ENCODE peak calls at places on chromosome 11, in six cellular contexts. One of them, this sample, is unnamed. For H3K27me3, the result is how much of the 10 kb centered on the place peaks cover.

GRCh38 chr11:117979481-117980211 is 6.5 kb upstream of the IL10RA start:
- DNase-seq in ascending aorta: no peak
- DNase-seq in CD4-positive, alpha-beta memory T cell: peak
- DNase-seq in neuronal stem cell: no peak
- DNase-seq in SK-N-SH: no peak
- DNase-seq in GM06990: no peak
- DNase-seq in this sample: no peak

GRCh38 chr11:76692956-76693355 is 22.4 kb upstream of the LRRC32 start:
- DNase-seq in ascending aorta: no peak
- DNase-seq in SK-N-SH: no peak
- DNase-seq in GM06990: no peak
- DNase-seq in CD4-positive, alpha-beta memory T cell: no peak
- DNase-seq in neuronal stem cell: no peak
- DNase-seq in this sample: no peak

GRCh38 chr11:17596711-17597110 is 49.7 kb downstream of the OTOG start:
- DNase-seq in GM06990: no peak
- DNase-seq in SK-N-SH: no peak
- DNase-seq in neuronal stem cell: no peak
- DNase-seq in CD4-positive, alpha-beta memory T cell: no peak
- DNase-seq in ascending aorta: no peak
- DNase-seq in this sample: no peak

GRCh38 chr11:71210861-71211260 is 41.5 kb downstream of the SHANK2 start:
- DNase-seq in SK-N-SH: no peak
- DNase-seq in GM06990: no peak
- DNase-seq in ascending aorta: no peak
- DNase-seq in neuronal stem cell: no peak
- DNase-seq in CD4-positive, alpha-beta memory T cell: no peak
- DNase-seq in this sample: no peak

GRCh38 chr11:85627332-85627997 is at the start of gene DLG2:
- DNase-seq in neuronal stem cell: peak
- DNase-seq in SK-N-SH: peak
- DNase-seq in ascending aorta: no peak
- DNase-seq in GM06990: no peak
- DNase-seq in CD4-positive, alpha-beta memory T cell: peak
- DNase-seq in this sample: no peak

GRCh38 chr11:697028-697491 is 1.4 kb downstream of the TMEM80 start:
- DNase-seq in CD4-positive, alpha-beta memory T cell: peak
- DNase-seq in ascending aorta: no peak
- DNase-seq in GM06990: peak
- DNase-seq in neuronal stem cell: no peak
- DNase-seq in SK-N-SH: no peak
- DNase-seq in this sample: no peak

GRCh38 chr11:9535189-9535781 is 38.2 kb upstream of the WEE1 start:
- DNase-seq in SK-N-SH: peak
- DNase-seq in GM06990: peak
- DNase-seq in ascending aorta: peak
- DNase-seq in neuronal stem cell: peak
- DNase-seq in CD4-positive, alpha-beta memory T cell: peak
- DNase-seq in this sample: peak

GRCh38 chr11:57395905-57396623 is 5.6 kb upstream of the PRG2 start:
- DNase-seq in neuronal stem cell: no peak
- DNase-seq in SK-N-SH: no peak
- DNase-seq in GM06990: no peak
- DNase-seq in ascending aorta: no peak
- DNase-seq in CD4-positive, alpha-beta memory T cell: no peak
- DNase-seq in this sample: no peak

GRCh38 chr11:134069996-134070845 is 1.3 kb downstream of the JAM3 start:
- DNase-seq in GM06990: no peak
- DNase-seq in ascending aorta: no peak
- DNase-seq in CD4-positive, alpha-beta memory T cell: no peak
- DNase-seq in SK-N-SH: no peak
- DNase-seq in neuronal stem cell: no peak
- DNase-seq in this sample: no peak

GRCh38 chr11:7518811-7519562 is 5.2 kb downstream of the PPFIBP2 start:
- DNase-seq in SK-N-SH: no peak
- DNase-seq in ascending aorta: no peak
- DNase-seq in CD4-positive, alpha-beta memory T cell: no peak
- DNase-seq in neuronal stem cell: no peak
- DNase-seq in GM06990: no peak
- DNase-seq in this sample: no peak

GRCh38 chr11:45272701-45273100 is 13.4 kb downstream of the SYT13 start:
- DNase-seq in neuronal stem cell: no peak
- DNase-seq in GM06990: no peak
- DNase-seq in SK-N-SH: no peak
- DNase-seq in ascending aorta: no peak
- DNase-seq in CD4-positive, alpha-beta memory T cell: no peak
- DNase-seq in this sample: no peak

GRCh38 chr11:17386331-17387084 is 2.0 kb downstream of the KCNJ11 start:
- DNase-seq in neuronal stem cell: no peak
- DNase-seq in SK-N-SH: peak
- DNase-seq in ascending aorta: no peak
- DNase-seq in CD4-positive, alpha-beta memory T cell: peak
- DNase-seq in GM06990: peak
- DNase-seq in this sample: no peak

GRCh38 chr11:10657308-10658271 is 36.0 kb downstream of the IRAG1 start:
- DNase-seq in neuronal stem cell: no peak
- DNase-seq in CD4-positive, alpha-beta memory T cell: no peak
- DNase-seq in SK-N-SH: no peak
- DNase-seq in GM06990: peak
- DNase-seq in ascending aorta: no peak
- DNase-seq in this sample: no peak

GRCh38 chr11:764322-765024 is 12.8 kb downstream of the GATD1 start:
- DNase-seq in SK-N-SH: peak
- DNase-seq in GM06990: no peak
- DNase-seq in CD4-positive, alpha-beta memory T cell: no peak
- DNase-seq in neuronal stem cell: no peak
- DNase-seq in ascending aorta: no peak
- DNase-seq in this sample: no peak

GRCh38 chr11:101264303-101264702 is 134.7 kb upstream of the PGR start:
- DNase-seq in neuronal stem cell: no peak
- DNase-seq in GM06990: no peak
- DNase-seq in ascending aorta: no peak
- DNase-seq in SK-N-SH: no peak
- DNase-seq in CD4-positive, alpha-beta memory T cell: no peak
- DNase-seq in this sample: no peak

GRCh38 chr11:47004595-47005033 is 68.1 kb downstream of the CSTPP1 start:
- DNase-seq in CD4-positive, alpha-beta memory T cell: no peak
- DNase-seq in neuronal stem cell: no peak
- DNase-seq in SK-N-SH: peak
- DNase-seq in ascending aorta: peak
- DNase-seq in GM06990: no peak
- DNase-seq in this sample: peak

GRCh38 chr11:102760355-102761035 is 19.9 kb downstream of the MMP10 start:
- DNase-seq in neuronal stem cell: no peak
- DNase-seq in CD4-positive, alpha-beta memory T cell: no peak
- DNase-seq in ascending aorta: no peak
- DNase-seq in SK-N-SH: no peak
- DNase-seq in GM06990: no peak
- DNase-seq in this sample: no peak

GRCh38 chr11:112249871-112250590 is 10.6 kb downstream of the PLET1 start:
- DNase-seq in ascending aorta: no peak
- DNase-seq in GM06990: no peak
- DNase-seq in neuronal stem cell: no peak
- DNase-seq in SK-N-SH: no peak
- DNase-seq in CD4-positive, alpha-beta memory T cell: no peak
- DNase-seq in this sample: peak

GRCh38 chr11:125275905-125276634 is 111.5 kb downstream of the PKNOX2 start:
- DNase-seq in neuronal stem cell: no peak
- DNase-seq in SK-N-SH: no peak
- DNase-seq in GM06990: no peak
- DNase-seq in ascending aorta: no peak
- DNase-seq in CD4-positive, alpha-beta memory T cell: no peak
- DNase-seq in this sample: no peak

GRCh38 chr11:114163830-114164401 is 104.4 kb downstream of the ZBTB16 start:
- DNase-seq in CD4-positive, alpha-beta memory T cell: no peak
- DNase-seq in SK-N-SH: no peak
- DNase-seq in ascending aorta: no peak
- DNase-seq in GM06990: no peak
- DNase-seq in neuronal stem cell: no peak
- DNase-seq in this sample: peak

GRCh38 chr11:88370782-88371181 is 33.2 kb upstream of the CTSC start:
- DNase-seq in ascending aorta: no peak
- DNase-seq in neuronal stem cell: no peak
- DNase-seq in CD4-positive, alpha-beta memory T cell: no peak
- DNase-seq in SK-N-SH: no peak
- DNase-seq in GM06990: no peak
- DNase-seq in this sample: no peak

GRCh38 chr11:78840623-78841022 is 266.0 kb upstream of the NARS2 start:
- DNase-seq in neuronal stem cell: no peak
- DNase-seq in ascending aorta: no peak
- DNase-seq in CD4-positive, alpha-beta memory T cell: no peak
- DNase-seq in GM06990: no peak
- DNase-seq in SK-N-SH: no peak
- DNase-seq in this sample: no peak

GRCh38 chr11:107624983-107625779 is 34.2 kb downstream of the ELMOD1 start:
- DNase-seq in ascending aorta: no peak
- DNase-seq in neuronal stem cell: no peak
- DNase-seq in GM06990: no peak
- DNase-seq in SK-N-SH: no peak
- DNase-seq in CD4-positive, alpha-beta memory T cell: no peak
- DNase-seq in this sample: no peak

GRCh38 chr11:17563248-17563647 is 16.2 kb downstream of the OTOG start:
- DNase-seq in CD4-positive, alpha-beta memory T cell: no peak
- DNase-seq in ascending aorta: no peak
- DNase-seq in SK-N-SH: no peak
- DNase-seq in GM06990: no peak
- DNase-seq in neuronal stem cell: no peak
- DNase-seq in this sample: no peak

GRCh38 chr11:78189851-78190250 is 1.1 kb downstream of the USP35 start:
- DNase-seq in neuronal stem cell: no peak
- DNase-seq in GM06990: no peak
- DNase-seq in SK-N-SH: no peak
- DNase-seq in CD4-positive, alpha-beta memory T cell: no peak
- DNase-seq in ascending aorta: no peak
- DNase-seq in this sample: no peak

GRCh38 chr11:110818032-110818687 is 105.9 kb upstream of the ARHGAP20 start:
- DNase-seq in GM06990: no peak
- DNase-seq in SK-N-SH: no peak
- DNase-seq in ascending aorta: no peak
- DNase-seq in CD4-positive, alpha-beta memory T cell: no peak
- DNase-seq in neuronal stem cell: no peak
- DNase-seq in this sample: no peak

GRCh38 chr11:84003181-84003580 is 717.0 kb upstream of the CCDC90B start:
- DNase-seq in CD4-positive, alpha-beta memory T cell: no peak
- DNase-seq in neuronal stem cell: no peak
- DNase-seq in SK-N-SH: no peak
- DNase-seq in ascending aorta: no peak
- DNase-seq in GM06990: no peak
- DNase-seq in this sample: no peak

GRCh38 chr11:102050927-102051575 is 3.8 kb downstream of the CFAP300 start:
- DNase-seq in SK-N-SH: no peak
- DNase-seq in ascending aorta: no peak
- DNase-seq in CD4-positive, alpha-beta memory T cell: no peak
- DNase-seq in neuronal stem cell: no peak
- DNase-seq in GM06990: no peak
- DNase-seq in this sample: no peak

GRCh38 chr11:115333106-115333505 is 171.1 kb downstream of the CADM1 start:
- DNase-seq in SK-N-SH: no peak
- DNase-seq in GM06990: no peak
- DNase-seq in ascending aorta: no peak
- DNase-seq in CD4-positive, alpha-beta memory T cell: no peak
- DNase-seq in neuronal stem cell: no peak
- DNase-seq in this sample: no peak

GRCh38 chr11:122983438-122984185 is 2.0 kb upstream of the BSX start:
- DNase-seq in ascending aorta: no peak
- DNase-seq in SK-N-SH: peak
- DNase-seq in neuronal stem cell: no peak
- DNase-seq in CD4-positive, alpha-beta memory T cell: no peak
- DNase-seq in GM06990: no peak
- DNase-seq in this sample: no peak

DNA sequence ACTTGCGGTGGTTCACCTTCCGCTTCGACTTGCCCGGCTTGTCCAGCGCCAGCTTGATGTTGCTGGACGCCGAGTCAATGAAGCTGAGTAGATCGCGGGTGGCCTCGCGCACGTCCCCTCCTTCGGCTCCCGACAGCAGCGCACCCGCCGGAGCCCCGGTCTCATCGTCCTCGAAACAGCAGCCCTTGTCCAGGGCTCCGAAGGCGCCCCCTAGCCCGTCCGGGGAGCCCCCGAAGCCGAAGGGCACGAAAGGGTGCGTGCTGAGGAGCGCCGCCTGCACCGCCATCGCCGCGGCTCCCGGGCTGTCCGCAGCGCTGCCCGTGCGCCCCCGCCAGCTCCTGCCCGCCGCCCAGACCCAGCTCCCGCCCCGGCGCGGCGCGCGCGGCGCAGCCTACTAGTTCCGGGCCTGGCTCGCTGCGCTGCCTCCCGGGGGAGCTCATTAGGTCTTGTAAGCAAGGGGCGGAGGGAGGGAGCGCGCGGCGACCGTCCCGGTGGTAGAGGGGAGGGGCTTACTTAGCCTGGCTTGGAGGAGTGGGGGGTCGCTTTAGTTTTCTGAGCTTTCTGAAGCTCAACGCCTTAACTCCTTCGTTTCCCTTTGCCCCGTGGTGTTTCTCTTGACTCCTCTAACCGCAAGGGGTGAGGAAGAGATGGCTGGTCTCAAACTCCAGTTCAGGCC is at the start of gene FAM181B:
- DNase-seq in GM06990: peak
- DNase-seq in ascending aorta: no peak
- DNase-seq in SK-N-SH: peak
- DNase-seq in neuronal stem cell: peak
- DNase-seq in CD4-positive, alpha-beta memory T cell: no peak
- DNase-seq in this sample: peak
- H3K27me3 ChIP-seq in GM06990: under half
- H3K27me3 ChIP-seq in ascending aorta: under half
- H3K27me3 ChIP-seq in SK-N-SH: under half
- H3K27me3 ChIP-seq in neuronal stem cell: half or more
- H3K27me3 ChIP-seq in CD4-positive, alpha-beta memory T cell: under half
- H3K27me3 ChIP-seq in this sample: under half

GRCh38 chr11:6420677-6421076 is 1.8 kb upstream of the APBB1 start:
- DNase-seq in ascending aorta: no peak
- DNase-seq in neuronal stem cell: no peak
- DNase-seq in CD4-positive, alpha-beta memory T cell: no peak
- DNase-seq in GM06990: no peak
- DNase-seq in SK-N-SH: no peak
- DNase-seq in this sample: no peak
- H3K27me3 ChIP-seq in ascending aorta: under half
- H3K27me3 ChIP-seq in neuronal stem cell: under half
- H3K27me3 ChIP-seq in CD4-positive, alpha-beta memory T cell: under half
- H3K27me3 ChIP-seq in GM06990: under half
- H3K27me3 ChIP-seq in SK-N-SH: under half
- H3K27me3 ChIP-seq in this sample: under half

GRCh38 chr11:15988693-15989231 is 367.6 kb downstream of the SOX6 start:
- DNase-seq in SK-N-SH: peak
- DNase-seq in GM06990: no peak
- DNase-seq in CD4-positive, alpha-beta memory T cell: no peak
- DNase-seq in ascending aorta: no peak
- DNase-seq in neuronal stem cell: no peak
- DNase-seq in this sample: no peak
- H3K27me3 ChIP-seq in SK-N-SH: under half
- H3K27me3 ChIP-seq in GM06990: under half
- H3K27me3 ChIP-seq in CD4-positive, alpha-beta memory T cell: under half
- H3K27me3 ChIP-seq in ascending aorta: under half
- H3K27me3 ChIP-seq in neuronal stem cell: under half
- H3K27me3 ChIP-seq in this sample: under half

DNA sequence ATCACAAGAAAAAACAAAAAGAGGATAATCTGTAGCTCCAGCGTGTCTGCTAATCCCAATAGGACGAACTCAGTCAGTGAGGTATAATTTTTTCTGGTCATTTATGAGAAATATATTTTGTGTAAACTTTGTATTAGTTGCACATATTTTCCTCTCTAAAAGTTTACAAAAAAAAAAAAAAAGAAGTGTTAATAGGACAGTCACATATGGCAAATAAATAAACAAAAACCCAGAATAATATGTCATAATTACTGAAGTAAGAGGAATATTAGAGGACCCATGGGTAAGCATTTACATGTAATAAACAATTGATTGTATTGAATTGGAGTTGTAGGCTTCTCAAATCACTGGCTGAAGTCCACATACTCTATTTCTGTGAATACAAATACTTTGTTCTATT is at the start of gene OR5F1:
- DNase-seq in ascending aorta: no peak
- DNase-seq in CD4-positive, alpha-beta memory T cell: no peak
- DNase-seq in SK-N-SH: no peak
- DNase-seq in GM06990: no peak
- DNase-seq in neuronal stem cell: no peak
- DNase-seq in this sample: no peak
- H3K27me3 ChIP-seq in ascending aorta: under half
- H3K27me3 ChIP-seq in CD4-positive, alpha-beta memory T cell: under half
- H3K27me3 ChIP-seq in SK-N-SH: under half
- H3K27me3 ChIP-seq in GM06990: under half
- H3K27me3 ChIP-seq in neuronal stem cell: under half
- H3K27me3 ChIP-seq in this sample: under half